ENCODE peak calls at places on chromosomes 3 and 15, in six cellular contexts. J is AG04449, K is astrocyte of the spinal cord, P is HCT116, N is cardiac muscle cell, Q is ovary. S is an unnamed sample.

GRCh38 chr15:100778831-100779288 is 100.8 kb upstream of the ALDH1A3 start:
- DNase-seq in J (no peak), K (no peak), P (no peak), N (no peak), Q (peak; percentile 5), S (no peak)

GRCh38 chr3:65723011-65723410 is 315.7 kb downstream of the MAGI1 start:
- DNase-seq in J (no peak), K (no peak), P (no peak), N (no peak), Q (no peak), S (no peak)

GRCh38 chr15:93102211-93102610 is 13.2 kb upstream of the RGMA start:
- DNase-seq in J (no peak), K (no peak), P (no peak), N (no peak), Q (no peak), S (no peak)

GRCh38 chr3:50657407-50657806 is 17.3 kb upstream of the DOCK3 start:
- DNase-seq in J (no peak), K (no peak), P (no peak), N (no peak), Q (no peak), S (no peak)

GRCh38 chr15:100298257-100298656 is 43.5 kb downstream of the ADAMTS17 start:
- DNase-seq in J (no peak), K (no peak), P (no peak), N (no peak), Q (no peak), S (no peak)

GRCh38 chr15:98799991-98800390 is 151.7 kb downstream of the IGF1R start:
- DNase-seq in J (no peak), K (peak; percentile 46), P (no peak), N (peak; percentile 35), Q (no peak), S (no peak)

GRCh38 chr15:79002631-79003030 is 57.8 kb upstream of the CTSH start:
- DNase-seq in J (no peak), K (no peak), P (no peak), N (peak; percentile 8), Q (no peak), S (no peak)

GRCh38 chr15:38626443-38627050 is 61.9 kb upstream of the RASGRP1 start:
- DNase-seq in J (no peak), K (no peak), P (no peak), N (no peak), Q (no peak), S (no peak)

GRCh38 chr3:150409527-150410310 is 1.6 kb downstream of the TSC22D2 start:
- DNase-seq in J (no peak), K (peak; percentile 78), P (no peak), N (peak; percentile 77), Q (peak; percentile 76), S (peak; percentile 81)

GRCh38 chr3:114645392-114645791 is 351.6 kb downstream of the TIGIT start:
- DNase-seq in J (no peak), K (peak; percentile 56), P (peak; percentile 73), N (no peak), Q (no peak), S (no peak)

DNA sequence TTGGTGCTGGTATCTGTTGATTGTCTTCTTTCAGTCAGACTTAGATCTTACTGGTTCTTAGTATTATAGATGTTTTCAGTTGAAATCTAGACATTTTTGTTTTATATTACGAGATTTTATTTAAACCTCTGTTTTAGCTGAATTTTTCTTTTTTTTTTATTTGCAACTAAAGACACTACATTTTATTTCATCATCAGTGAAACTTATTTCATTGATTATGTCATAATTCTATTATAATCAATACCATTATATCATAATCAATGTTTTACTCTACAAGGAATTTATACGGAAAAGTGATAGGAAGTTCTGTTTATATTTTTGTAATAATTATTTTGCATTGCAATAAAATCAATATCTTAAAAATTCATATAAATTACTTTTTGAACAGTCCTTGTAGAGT is 477.4 kb upstream of the MDFIC2 start:
- DNase-seq in J (no peak), K (no peak), P (no peak), N (no peak), Q (no peak), S (no peak)
- TF ChIP-seq CTCF in J (no peak), K (no peak), P (no peak), N (no peak), Q (no peak), S (no peak)

GRCh38 chr3:179068779-179069530 is 2.7 kb downstream of the ZMAT3 start:
- DNase-seq in J (no peak), K (peak; percentile 23), P (no peak), N (peak; percentile 47), Q (no peak), S (no peak)
- TF ChIP-seq CTCF in J (peak; percentile 37), K (peak; percentile 49), P (peak; percentile 61), N (peak; percentile 60), Q (no peak), S (no peak)

GRCh38 chr3:53235545-53235944 is 20.3 kb downstream of the TKT start:
- DNase-seq in J (no peak), K (no peak), P (no peak), N (no peak), Q (no peak), S (no peak)
- TF ChIP-seq CTCF in J (no peak), K (no peak), P (no peak), N (no peak), Q (no peak), S (no peak)

DNA sequence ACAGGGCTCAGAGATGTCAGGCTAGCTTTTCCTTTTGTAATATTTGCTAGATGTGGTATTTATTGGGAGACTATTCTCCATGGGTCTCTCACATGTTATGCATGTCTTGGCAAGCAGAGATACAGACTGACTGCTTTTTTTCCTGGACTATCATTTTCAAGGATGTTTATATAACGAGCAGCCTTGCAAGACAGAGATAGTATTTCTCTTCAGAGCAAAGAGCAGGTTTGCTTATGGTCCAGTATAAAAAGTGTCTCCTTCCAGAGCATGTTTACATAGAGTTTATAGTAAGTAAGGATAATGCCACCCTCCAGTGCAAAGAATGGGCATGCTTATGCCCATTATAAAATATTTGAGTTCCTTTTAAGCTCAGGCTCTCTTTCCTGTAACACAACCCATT is 24.6 kb downstream of the GTF2E1 start:
- DNase-seq in J (no peak), K (peak; percentile 14), P (no peak), N (no peak), Q (no peak), S (no peak)
- TF ChIP-seq CTCF in J (no peak), K (no peak), P (no peak), N (no peak), Q (no peak), S (no peak)

GRCh38 chr3:44065741-44066140 is 175.9 kb upstream of the TOPAZ1 start:
- DNase-seq in J (no peak), K (no peak), P (no peak), N (no peak), Q (no peak), S (no peak)
- TF ChIP-seq CTCF in J (peak; percentile 16), K (peak; percentile 19), P (peak; percentile 26), N (no peak), Q (no peak), S (no peak)

GRCh38 chr3:22728406-22728805 is 474.7 kb upstream of the UBE2E2 start:
- DNase-seq in J (no peak), K (no peak), P (no peak), N (no peak), Q (no peak), S (no peak)

GRCh38 chr3:22731901-22732300 is 471.2 kb upstream of the UBE2E2 start:
- DNase-seq in J (no peak), K (no peak), P (no peak), N (no peak), Q (no peak), S (no peak)

GRCh38 chr3:22729212-22729611 is 473.9 kb upstream of the UBE2E2 start:
- DNase-seq in J (no peak), K (no peak), P (no peak), N (no peak), Q (no peak), S (no peak)

GRCh38 chr3:22730701-22731100 is 472.4 kb upstream of the UBE2E2 start:
- DNase-seq in J (no peak), K (no peak), P (no peak), N (no peak), Q (no peak), S (no peak)

DNA sequence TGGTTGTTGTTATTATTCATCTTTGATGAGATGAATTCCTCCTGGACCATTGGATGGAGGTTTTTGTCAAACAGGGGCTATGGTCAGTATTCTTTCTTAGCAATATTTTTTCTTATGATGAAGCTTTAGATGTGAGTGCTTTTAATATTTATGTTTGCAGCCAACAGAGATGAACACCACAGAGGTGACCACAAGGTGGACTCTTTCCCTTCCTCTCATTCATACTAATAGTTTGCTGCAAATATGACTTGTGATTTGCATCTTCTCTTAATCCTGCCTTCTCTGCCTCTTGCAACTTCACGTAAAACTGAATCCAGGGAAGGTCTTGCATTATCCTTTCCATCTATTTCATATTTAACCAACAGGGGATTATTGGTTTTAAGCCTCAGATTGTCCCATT is 473.1 kb upstream of the UBE2E2 start:
- DNase-seq in J (no peak), K (no peak), P (no peak), N (peak; percentile 7), Q (no peak), S (no peak)
- TF ChIP-seq CTCF in J (no peak), K (peak; percentile 39), P (peak; percentile 2), N (peak; percentile 12), Q (no peak), S (no peak)

GRCh38 chr15:40038654-40039543 is at the start of gene SRP14:
- DNase-seq in J (no peak), K (peak; percentile 94), P (peak; percentile 79), N (peak; percentile 94), Q (peak; percentile 95), S (peak; percentile 91)
- TF ChIP-seq CTCF in J (no peak), K (no peak), P (no peak), N (no peak), Q (peak; percentile 69), S (no peak)

GRCh38 chr3:171315919-171316318 is 144.3 kb downstream of the TNIK start:
- DNase-seq in J (no peak), K (no peak), P (no peak), N (no peak), Q (no peak), S (no peak)

GRCh38 chr3:171311784-171312183 is 148.4 kb downstream of the TNIK start:
- DNase-seq in J (no peak), K (no peak), P (no peak), N (peak; percentile 16), Q (no peak), S (no peak)

GRCh38 chr3:171315101-171315500 is 145.1 kb downstream of the TNIK start:
- DNase-seq in J (no peak), K (no peak), P (no peak), N (no peak), Q (no peak), S (no peak)

GRCh38 chr3:171313702-171314101 is 146.5 kb downstream of the TNIK start:
- DNase-seq in J (no peak), K (no peak), P (no peak), N (no peak), Q (no peak), S (no peak)

DNA sequence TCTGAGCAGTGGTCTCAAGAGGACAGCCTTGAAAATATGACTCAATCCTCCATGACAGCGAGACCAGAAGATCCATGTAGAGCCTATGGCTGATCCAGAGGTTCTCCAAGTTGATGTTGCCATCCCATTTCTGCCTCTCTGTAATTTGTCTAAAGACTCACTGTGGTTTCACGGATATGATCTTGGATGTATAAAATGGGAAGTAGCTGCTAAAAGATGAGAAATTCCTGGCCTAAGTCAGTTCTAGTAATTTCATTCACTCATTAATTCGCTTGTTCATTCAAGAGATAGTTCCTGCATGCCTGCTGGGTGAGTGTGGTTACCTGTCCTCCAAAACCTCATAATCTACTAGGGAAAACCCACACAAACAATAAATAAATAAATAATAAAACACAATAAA is 145.9 kb downstream of the TNIK start:
- DNase-seq in J (no peak), K (no peak), P (no peak), N (no peak), Q (no peak), S (no peak)
- TF ChIP-seq CTCF in J (no peak), K (no peak), P (no peak), N (no peak), Q (no peak), S (no peak)

GRCh38 chr15:76185716-76186115 is 125.6 kb downstream of the ETFA start:
- DNase-seq in J (no peak), K (peak; percentile 71), P (peak; percentile 77), N (peak; percentile 82), Q (no peak), S (peak; percentile 63)
- TF ChIP-seq CTCF in J (peak; percentile 59), K (peak; percentile 75), P (peak; percentile 85), N (peak; percentile 72), Q (no peak), S (peak; percentile 46)